ENCODE peak calls at places on chromosomes 5 and 9, in eight cellular contexts. L is prostate gland, H is spleen, R is transverse colon, U is sigmoid colon, C is K562, O is stomach, S is HCT116. V is an unnamed sample.

GRCh38 chr5:15794117-15794985 is 294.4 kb downstream of the FBXL7 start:
- DNase-seq in S (no peak), O (no peak), L (no peak), H (no peak), C (no peak), R (no peak), U (no peak), V (no peak)

GRCh38 chr5:953535-954449 is 54.8 kb upstream of the NKD2 start:
- DNase-seq in C (no peak), S (no peak), O (no peak), H (peak; percentile 59), L (no peak), R (no peak), U (no peak), V (no peak)

GRCh38 chr5:127930311-127930710 is 153.3 kb upstream of the SLC12A2 start:
- DNase-seq in U (no peak), L (no peak), C (no peak), S (peak; percentile 31), O (peak; percentile 48), H (no peak), R (no peak), V (no peak)

GRCh38 chr5:152634596-152634995 is 229.5 kb upstream of the NMUR2 start:
- DNase-seq in O (no peak), S (no peak), U (no peak), R (no peak), L (no peak), C (no peak), H (no peak), V (no peak)

GRCh38 chr5:52909192-52909591 is 80.0 kb upstream of the ITGA2 start:
- DNase-seq in L (no peak), C (no peak), R (no peak), U (no peak), H (no peak), S (no peak), O (no peak), V (no peak)

GRCh38 chr9:26856413-26857032 is 36.1 kb downstream of the CAAP1 start:
- DNase-seq in U (no peak), C (peak; percentile 44), O (no peak), H (no peak), R (peak; percentile 21), L (peak; percentile 23), S (peak; percentile 56), V (no peak)

GRCh38 chr5:169413416-169413815 is 112.5 kb upstream of the SLIT3 start:
- DNase-seq in O (no peak), R (no peak), L (no peak), H (no peak), U (no peak), C (no peak), S (no peak), V (no peak)

GRCh38 chr5:97443740-97444139 is 260.7 kb upstream of the RIOK2 start:
- DNase-seq in S (no peak), L (no peak), R (no peak), H (peak; percentile 52), O (no peak), U (no peak), C (no peak), V (no peak)

GRCh38 chr9:137461663-137462395 is 2.7 kb upstream of the NSMF start:
- DNase-seq in O (peak; percentile 66), C (peak; percentile 95), H (peak; percentile 97), L (no peak), U (peak; percentile 73), R (peak; percentile 76), S (peak; percentile 78), V (no peak)

GRCh38 chr9:88809836-88810235 is 181.4 kb upstream of the S1PR3 start:
- DNase-seq in U (no peak), C (no peak), S (no peak), R (no peak), H (no peak), L (no peak), O (no peak), V (no peak)

GRCh38 chr9:98899399-98900056 is 44.2 kb upstream of the COL15A1 start:
- DNase-seq in U (no peak), H (no peak), L (no peak), C (no peak), R (peak; percentile 19), S (no peak), O (no peak), V (no peak)

GRCh38 chr5:96112123-96112670 is 150.5 kb upstream of the ELL2 start:
- DNase-seq in S (no peak), L (no peak), C (no peak), H (no peak), O (no peak), R (no peak), U (no peak), V (no peak)

GRCh38 chr5:173714551-173715428 is 98.3 kb upstream of the BOD1 start:
- DNase-seq in U (no peak), L (no peak), H (no peak), C (peak; percentile 60), S (no peak), O (no peak), R (no peak), V (no peak)

GRCh38 chr9:89806371-89807100 is 201.7 kb downstream of the GADD45G start:
- DNase-seq in C (no peak), R (no peak), S (no peak), H (no peak), L (no peak), O (no peak), U (no peak), V (no peak)

GRCh38 chr9:17761984-17762676 is 183.3 kb downstream of the SH3GL2 start:
- DNase-seq in H (no peak), U (no peak), L (no peak), R (no peak), S (no peak), O (no peak), C (no peak), V (no peak)

GRCh38 chr5:172280937-172281336 is 2.6 kb downstream of the UBTD2 start:
- DNase-seq in U (no peak), O (no peak), C (no peak), L (no peak), H (no peak), S (no peak), R (no peak), V (no peak)

GRCh38 chr9:97811534-97812246 is 41.3 kb upstream of the FOXE1 start:
- DNase-seq in U (no peak), H (no peak), R (no peak), L (no peak), S (no peak), O (no peak), C (no peak), V (no peak)

GRCh38 chr5:112581811-112582320 is 155.8 kb upstream of the APC start:
- DNase-seq in O (no peak), L (no peak), R (no peak), U (no peak), C (peak; percentile 11), H (no peak), S (no peak), V (no peak)

GRCh38 chr9:116313638-116314037 is 160.0 kb downstream of the PAPPA start:
- DNase-seq in C (no peak), U (no peak), O (no peak), H (no peak), S (no peak), R (no peak), L (no peak), V (no peak)

GRCh38 chr5:1799110-1799601 is 481 bp downstream of the MRPL36 start:
- DNase-seq in H (no peak), U (no peak), L (no peak), O (no peak), C (peak; percentile 49), S (no peak), R (peak; percentile 15), V (no peak)

GRCh38 chr5:152314196-152314829 is 90.8 kb downstream of the NMUR2 start:
- DNase-seq in U (no peak), S (no peak), H (no peak), R (no peak), L (no peak), O (no peak), C (no peak), V (no peak)

GRCh38 chr5:2914991-2915484 is 163.6 kb upstream of the IRX2 start:
- DNase-seq in U (no peak), H (peak; percentile 54), O (no peak), R (no peak), C (peak; percentile 11), S (no peak), L (no peak), V (no peak)

GRCh38 chr9:95138474-95138873 is 179.0 kb downstream of the FANCC start:
- DNase-seq in S (no peak), L (peak; percentile 60), H (no peak), O (no peak), U (no peak), C (no peak), R (no peak), V (no peak)

GRCh38 chr5:6449465-6450158 is 953 bp downstream of the UBE2QL1 start:
- DNase-seq in U (no peak), L (no peak), C (no peak), H (no peak), S (no peak), R (no peak), O (no peak), V (no peak)
- H3K4me3 ChIP-seq in U (peak overlapping the region; percentile 67), L (peak overlapping the region; percentile 42), C (no peak overlapping the region), H (no peak overlapping the region), S (no peak overlapping the region), R (peak overlapping the region; percentile 38), O (peak overlapping the region; percentile 59), V (peak overlapping the region; percentile 39)

DNA sequence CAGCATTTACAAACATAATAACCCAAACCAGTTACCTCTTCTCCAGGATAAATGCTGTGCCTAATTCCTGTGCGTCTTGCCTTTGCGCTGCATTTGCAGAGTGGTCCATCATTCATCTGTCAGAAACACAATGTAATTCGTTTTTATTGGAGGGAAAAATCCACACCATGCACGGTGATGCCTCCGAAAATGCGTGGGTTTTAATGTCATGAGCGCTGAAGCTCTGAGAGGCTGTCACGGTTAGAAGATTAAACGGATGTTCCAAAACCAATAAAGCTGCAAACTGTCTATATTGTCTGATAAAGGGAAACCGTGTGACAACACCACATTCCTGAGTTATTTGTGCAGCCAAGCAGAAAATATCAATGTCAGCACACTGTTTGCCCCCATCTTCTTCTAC is 27.4 kb downstream of the DROSHA start:
- DNase-seq in L (no peak), U (no peak), R (no peak), H (no peak), S (no peak), O (no peak), C (no peak), V (no peak)
- TF ChIP-seq POLR2AphosphoS5 in L (no peak), U (no peak), R (no peak), H (no peak), S (no peak), O (no peak), C (no peak), V (no peak)

DNA sequence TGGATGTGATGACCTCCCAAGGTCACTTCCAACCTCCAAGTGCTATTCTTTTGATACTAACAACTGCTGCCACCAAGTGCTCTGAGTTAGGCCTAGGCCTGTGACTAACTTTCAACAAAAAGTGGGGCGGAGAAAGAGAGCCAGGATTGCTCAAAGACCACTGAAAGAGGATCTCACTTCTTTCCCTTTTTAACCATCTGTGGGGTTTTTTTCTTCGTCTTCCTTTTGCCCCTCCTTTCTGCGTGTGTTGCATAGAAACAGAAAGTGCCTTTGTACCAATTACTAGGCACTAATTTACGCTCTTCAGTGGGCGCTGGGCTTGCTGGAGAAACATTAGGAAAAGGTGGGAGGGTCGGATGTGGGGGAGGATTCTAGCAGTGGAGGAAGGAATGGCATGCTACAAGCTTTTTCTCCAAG is 8.0 kb downstream of the KLF9 start:
- DNase-seq in H (no peak), O (no peak), R (peak; percentile 33), L (no peak), S (no peak), C (peak; percentile 40), U (peak; percentile 67), V (peak; percentile 18)
- H3K4me3 ChIP-seq in H (no peak overlapping the region), O (peak overlapping the region; percentile 38), R (no peak overlapping the region), L (no peak overlapping the region), S (no peak overlapping the region), C (no peak overlapping the region), U (peak overlapping the region; percentile 25), V (peak overlapping the region; percentile 25)

GRCh38 chr5:157934600-157934999 is 75.7 kb upstream of the CLINT1 start:
- DNase-seq in C (no peak), U (no peak), L (no peak), H (no peak), O (no peak), R (no peak), S (no peak), V (no peak)
- TF ChIP-seq POLR2AphosphoS5 in C (no peak), U (no peak), L (no peak), H (no peak), O (no peak), R (no peak), S (no peak), V (no peak)

V was measured in breast epithelium.